ENCODE peak calls at places on chromosomes 13 and 19, in nine cellular contexts. K is breast epithelium; M is head of caudate nucleus; I is stimulated activated CD4-positive, alpha-beta T cell treated with anti-CD3 and anti-CD28 coated beads, Interleukin-1b, Interleukin-23, amount 100 ng/mL, for 4 hours; H is activated CD4-positive, alpha-beta T cell treated with anti-CD3 and anti-CD28 coated beads, Interleukin-2, amount 50 U/mL, for 1 hour; S is iris pigment epithelial cell; A is NCI-H510A; X is psoas muscle; R is DMS153. Q is an unnamed sample.

GRCh38 chr13:34128661-34129060 is 310.7 kb downstream of the RFC3 start:
- DNase-seq in K (no peak), M (no peak), I (no peak), H (no peak), S (no peak), A (no peak), X (no peak), R (no peak), Q (peak)

GRCh38 chr19:6250024-6250605 is 29.7 kb downstream of the MLLT1 start:
- DNase-seq in K (no peak), M (no peak), I (no peak), H (no peak), S (peak), A (no peak), X (no peak), R (no peak), Q (no peak)

GRCh38 chr19:43532571-43532961 is 422 bp upstream of the ZNF575 start:
- DNase-seq in K (peak), M (peak), I (no peak), H (no peak), S (no peak), A (peak), X (no peak), R (peak), Q (peak)

GRCh38 chr13:24361852-24362366 is 52.5 kb downstream of the C1QTNF9 start:
- DNase-seq in K (no peak), M (no peak), I (no peak), H (no peak), S (no peak), A (no peak), X (no peak), R (no peak), Q (no peak)

GRCh38 chr13:77810430-77810829 is 108.2 kb downstream of the EDNRB start:
- DNase-seq in K (no peak), M (no peak), I (no peak), H (no peak), S (peak), A (no peak), X (no peak), R (no peak), Q (peak)

GRCh38 chr13:111514646-111515617 is 194.5 kb downstream of the TEX29 start:
- DNase-seq in K (peak), M (no peak), I (no peak), H (no peak), S (no peak), A (no peak), X (no peak), R (no peak), Q (no peak)

GRCh38 chr13:99977912-99978780 is 3.4 kb upstream of the ZIC2 start:
- DNase-seq in K (no peak), M (no peak), I (no peak), H (no peak), S (no peak), A (no peak), X (no peak), R (no peak), Q (no peak)

GRCh38 chr13:64130600-64130999 is 2715.0 kb upstream of the PCDH20 start:
- DNase-seq in K (no peak), M (no peak), I (no peak), H (no peak), S (no peak), A (no peak), X (no peak), R (no peak), Q (no peak)

GRCh38 chr19:4935449-4935848 is 26.1 kb downstream of the UHRF1 start:
- DNase-seq in K (no peak), M (no peak), I (no peak), H (no peak), S (no peak), A (no peak), X (no peak), R (no peak), Q (no peak)

GRCh38 chr19:49338691-49339363 is 3.6 kb downstream of the CD37 start:
- DNase-seq in K (peak), M (peak), I (no peak), H (no peak), S (peak), A (no peak), X (peak), R (peak), Q (peak)

GRCh38 chr19:5230730-5231555 is 109.7 kb downstream of the PTPRS start:
- DNase-seq in K (no peak), M (no peak), I (no peak), H (no peak), S (no peak), A (no peak), X (no peak), R (no peak), Q (no peak)

GRCh38 chr19:30718728-30719127 is 346.5 kb downstream of the ZNF536 start:
- DNase-seq in K (no peak), M (no peak), I (no peak), H (no peak), S (no peak), A (no peak), X (no peak), R (no peak), Q (no peak)

GRCh38 chr13:85549819-85550218 is 249.4 kb downstream of the SLITRK6 start:
- DNase-seq in K (no peak), M (no peak), I (no peak), H (no peak), S (no peak), A (no peak), X (no peak), R (no peak), Q (no peak)

GRCh38 chr13:102846261-102847015 is 606 bp downstream of the ERCC5 start:
- DNase-seq in K (no peak), M (peak), I (no peak), H (peak), S (peak), A (no peak), X (peak), R (peak), Q (peak)

GRCh38 chr13:21402586-21403307 is 56.4 kb downstream of the ZDHHC20 start:
- DNase-seq in K (no peak), M (peak), I (no peak), H (no peak), S (peak), A (no peak), X (no peak), R (no peak), Q (peak)

GRCh38 chr19:55165952-55166529 is 372 bp downstream of the DNAAF3 start:
- DNase-seq in K (no peak), M (peak), I (no peak), H (peak), S (peak), A (peak), X (peak), R (peak), Q (peak)

GRCh38 chr13:96700657-96701056 is 293.6 kb downstream of the OXGR1 start:
- DNase-seq in K (no peak), M (no peak), I (no peak), H (no peak), S (peak), A (no peak), X (no peak), R (no peak), Q (no peak)

GRCh38 chr13:111458739-111459138 is 138.3 kb downstream of the TEX29 start:
- DNase-seq in K (no peak), M (no peak), I (no peak), H (no peak), S (no peak), A (no peak), X (no peak), R (no peak), Q (no peak)

GRCh38 chr19:51926426-51926783 is 867 bp upstream of the ZNF613 start:
- DNase-seq in K (no peak), M (no peak), I (no peak), H (no peak), S (no peak), A (no peak), X (no peak), R (no peak), Q (no peak)

GRCh38 chr19:3821156-3821555 is 35.0 kb upstream of the MATK start:
- DNase-seq in K (no peak), M (no peak), I (no peak), H (no peak), S (no peak), A (peak), X (no peak), R (no peak), Q (no peak)

GRCh38 chr13:95643009-95643408 is 1.5 kb downstream of the DZIP1 start:
- DNase-seq in K (no peak), M (no peak), I (no peak), H (no peak), S (no peak), A (no peak), X (no peak), R (no peak), Q (no peak)

GRCh38 chr13:32147193-32147592 is 115.6 kb downstream of the FRY start:
- DNase-seq in K (no peak), M (no peak), I (no peak), H (no peak), S (no peak), A (no peak), X (no peak), R (no peak), Q (no peak)

GRCh38 chr13:101512650-101513049 is 60.2 kb downstream of the ITGBL1 start:
- DNase-seq in K (no peak), M (no peak), I (no peak), H (no peak), S (peak), A (no peak), X (no peak), R (no peak), Q (no peak)

GRCh38 chr13:25927966-25928365 is 123.8 kb downstream of the SHISA2 start:
- DNase-seq in K (no peak), M (no peak), I (no peak), H (no peak), S (no peak), A (no peak), X (no peak), R (no peak), Q (no peak)

GRCh38 chr19:49445997-49446396 is 4.7 kb upstream of the SLC17A7 start:
- DNase-seq in K (no peak), M (no peak), I (no peak), H (no peak), S (no peak), A (no peak), X (no peak), R (no peak), Q (no peak)

GRCh38 chr19:49938662-49939061 is 9.4 kb upstream of the NUP62 start:
- DNase-seq in K (no peak), M (no peak), I (no peak), H (no peak), S (no peak), A (no peak), X (no peak), R (no peak), Q (no peak)

GRCh38 chr13:60090579-60090978 is 73.1 kb downstream of the DIAPH3 start:
- DNase-seq in K (no peak), M (no peak), I (no peak), H (no peak), S (peak), A (no peak), X (no peak), R (no peak), Q (peak)

GRCh38 chr13:58043971-58044370 is 412.4 kb downstream of the PCDH17 start:
- DNase-seq in K (no peak), M (no peak), I (no peak), H (no peak), S (no peak), A (no peak), X (no peak), R (no peak), Q (no peak)

GRCh38 chr19:41328157-41328817 is 18.3 kb downstream of the CCDC97 start:
- DNase-seq in K (no peak), M (no peak), I (no peak), H (no peak), S (peak), A (no peak), X (no peak), R (no peak), Q (peak)

GRCh38 chr13:50268500-50268899 is 253.3 kb downstream of the KCNRG start:
- DNase-seq in K (no peak), M (no peak), I (no peak), H (no peak), S (peak), A (no peak), X (no peak), R (no peak), Q (no peak)

GRCh38 chr13:113559901-113560644 is 24.5 kb upstream of the TFDP1 start:
- DNase-seq in K (peak), M (no peak), I (no peak), H (no peak), S (no peak), A (no peak), X (no peak), R (no peak), Q (no peak)

GRCh38 chr13:37443538-37443937 is 155.0 kb downstream of the POSTN start:
- DNase-seq in K (no peak), M (no peak), I (no peak), H (no peak), S (peak), A (no peak), X (no peak), R (no peak), Q (peak)

GRCh38 chr13:28027607-28028364 is 39.3 kb upstream of the URAD start:
- DNase-seq in K (no peak), M (peak), I (no peak), H (no peak), S (no peak), A (no peak), X (no peak), R (no peak), Q (no peak)

GRCh38 chr13:105087941-105088340 is 1447.5 kb downstream of the EFNB2 start:
- DNase-seq in K (no peak), M (no peak), I (no peak), H (no peak), S (no peak), A (no peak), X (no peak), R (no peak), Q (no peak)

GRCh38 chr13:99988469-99989375 is 7.1 kb downstream of the ZIC2 start:
- DNase-seq in K (no peak), M (no peak), I (no peak), H (no peak), S (no peak), A (no peak), X (no peak), R (no peak), Q (no peak)

GRCh38 chr19:13093407-13094284 is 9.0 kb downstream of the LYL1 start:
- DNase-seq in K (peak), M (peak), I (peak), H (peak), S (peak), A (no peak), X (peak), R (peak), Q (peak)

GRCh38 chr13:103140001-103140671 is 73.9 kb upstream of the SLC10A2 start:
- DNase-seq in K (no peak), M (no peak), I (no peak), H (no peak), S (peak), A (no peak), X (no peak), R (no peak), Q (peak)

GRCh38 chr13:113882716-113883115 is 18.8 kb upstream of the GAS6 start:
- DNase-seq in K (no peak), M (no peak), I (no peak), H (no peak), S (no peak), A (no peak), X (no peak), R (no peak), Q (no peak)